ENCODE peak calls at places on chromosome 13, in six cellular contexts. Z is left colon; V is non-pigmented ciliary epithelial cell; T is stimulated activated CD4-positive, alpha-beta T cell treated with anti-CD3 and anti-CD28 coated beads, Interleukin-2, amount 100 ng/mL, for 48 hours; Q is fibroblast of the aortic adventitia; P is amniotic epithelial cell. N is an unnamed sample.

GRCh38 chr13:95226932-95227718 is 74.1 kb downstream of the ABCC4 start:
- DNase-seq in T (no peak), Q (no peak), V (no peak), P (no peak), Z (no peak), N (no peak)

GRCh38 chr13:40402931-40403412 is 263.5 kb downstream of the FOXO1 start:
- DNase-seq in V (peak; percentile 73), T (no peak), P (peak; percentile 89), Z (peak; percentile 18), Q (peak; percentile 79), N (no peak)

GRCh38 chr13:110916671-110917142 is 1.8 kb upstream of the ANKRD10 start:
- DNase-seq in Q (peak; percentile 57), V (peak; percentile 77), Z (no peak), P (peak; percentile 97), T (no peak), N (no peak)

GRCh38 chr13:109989155-109989554 is 202.8 kb upstream of the IRS2 start:
- DNase-seq in Z (no peak), V (no peak), Q (peak; percentile 75), P (peak; percentile 35), T (no peak), N (no peak)

GRCh38 chr13:101951114-101951513 is 450.7 kb downstream of the FGF14 start:
- DNase-seq in V (no peak), Q (no peak), P (no peak), T (no peak), Z (no peak), N (no peak)

GRCh38 chr13:100131863-100132574 is 43.1 kb downstream of the PCCA start:
- DNase-seq in Z (no peak), Q (peak; percentile 57), T (no peak), P (peak; percentile 85), V (peak; percentile 95), N (peak; percentile 51)

GRCh38 chr13:44797685-44798084 is 191.6 kb downstream of the NUFIP1 start:
- DNase-seq in T (no peak), Z (no peak), P (no peak), Q (no peak), V (no peak), N (no peak)

GRCh38 chr13:80386592-80386991 is 45.7 kb upstream of the SPRY2 start:
- DNase-seq in T (no peak), Z (no peak), P (no peak), V (no peak), Q (no peak), N (no peak)

GRCh38 chr13:46315036-46315435 is 72.0 kb downstream of the RUBCNL start:
- DNase-seq in T (no peak), V (no peak), Z (no peak), P (no peak), Q (no peak), N (no peak)

GRCh38 chr13:107799001-107799400 is 416.3 kb downstream of the LIG4 start:
- DNase-seq in T (no peak), Z (no peak), V (no peak), Q (peak; percentile 8), P (peak; percentile 48), N (no peak)

N was measured in stimulated activated effector memory CD8-positive, alpha-beta T cell treated with anti-CD3 and anti-CD28 coated beads, Interleukin-12 subunit alpha, Interleukin-12 subunit beta, amount 100 ng/mL, for 72 hours.